ENCODE peak calls at places on chromosomes 4 and X, in five cellular contexts. A, V, K, C and I are unnamed samples.

GRCh38 chrX:151902813-151903591 is 9.7 kb upstream of the MAGEA4 start:
- DNase-seq in A (peak), V (no peak), K (peak), C (no peak), I (peak)

GRCh38 chr4:184248216-184248615 is 30.5 kb upstream of the ENPP6 start:
- DNase-seq in A (peak), V (no peak), K (no peak), C (no peak), I (no peak)

GRCh38 chr4:135267148-135267878 is 1065.7 kb upstream of the PABPC4L start:
- DNase-seq in A (peak), V (no peak), K (no peak), C (no peak), I (no peak)

GRCh38 chrX:1392376-1393130 is 640 bp upstream of the SLC25A6 start:
- DNase-seq in A (peak), V (no peak), K (no peak), C (no peak), I (peak)

GRCh38 chr4:1216869-1217294 is 32.0 kb downstream of the CTBP1 start:
- DNase-seq in A (no peak), V (peak), K (no peak), C (no peak), I (no peak)

GRCh38 chr4:31081375-31081774 is 361.2 kb downstream of the PCDH7 start:
- DNase-seq in A (peak), V (no peak), K (no peak), C (no peak), I (peak)

GRCh38 chrX:130676861-130677260 is 226.1 kb downstream of the ENOX2 start:
- DNase-seq in A (no peak), V (no peak), K (no peak), C (no peak), I (no peak)

GRCh38 chr4:126582737-126583136 is 1050.0 kb upstream of the INTU start:
- DNase-seq in A (no peak), V (no peak), K (no peak), C (peak), I (peak)

GRCh38 chr4:150136481-150136880 is 58.2 kb downstream of the DCLK2 start:
- DNase-seq in A (peak), V (no peak), K (no peak), C (no peak), I (no peak)

GRCh38 chr4:40189997-40190396 is 6.8 kb upstream of the RHOH start:
- DNase-seq in A (no peak), V (no peak), K (no peak), C (peak), I (no peak)

GRCh38 chrX:46545111-46546005 is at the start of gene ZNF674:
- DNase-seq in A (peak), V (peak), K (peak), C (peak), I (peak)

GRCh38 chr4:2733844-2734574 is 22.1 kb downstream of the TNIP2 start:
- DNase-seq in A (no peak), V (no peak), K (no peak), C (no peak), I (no peak)

GRCh38 chr4:7993671-7994070 is 54.0 kb upstream of the AFAP1 start:
- DNase-seq in A (no peak), V (no peak), K (no peak), C (no peak), I (no peak)

GRCh38 chr4:142607976-142608375 is 238.1 kb downstream of the INPP4B start:
- DNase-seq in A (no peak), V (no peak), K (no peak), C (no peak), I (no peak)